ENCODE peak calls at places on chromosomes 1 and 21, in four cellular contexts. L is heart right ventricle, F is left ventricle myocardium inferior, D is HAP-1. Z is an unnamed sample. For H3K4me1, the result is how much of the 10 kb centered on the place peaks cover.

GRCh38 chr21:28608646-28609045 is 384.0 kb downstream of the LTN1 start:
- DNase-seq in L (no peak), F (no peak), D (no peak), Z (no peak)

GRCh38 chr21:10464975-10465374 is 56.4 kb upstream of the TPTE start:
- DNase-seq in L (no peak), F (no peak), D (no peak), Z (no peak)

GRCh38 chr1:232335261-232335660 is 294.7 kb downstream of the SIPA1L2 start:
- DNase-seq in L (no peak), F (no peak), D (no peak), Z (no peak)

GRCh38 chr1:161733526-161733925 is 12.2 kb downstream of the FCRLB start:
- DNase-seq in L (no peak), F (no peak), D (no peak), Z (no peak)

GRCh38 chr1:5551274-5551966 is 440.8 kb downstream of the NPHP4 start:
- DNase-seq in L (no peak), F (no peak), D (no peak), Z (no peak)

GRCh38 chr1:216815239-216815955 is 92.2 kb upstream of the ESRRG start:
- DNase-seq in L (peak), F (peak), D (no peak), Z (no peak)

GRCh38 chr1:38651669-38652068 is 207.9 kb downstream of the RRAGC start:
- DNase-seq in L (no peak), F (no peak), D (no peak), Z (no peak)

GRCh38 chr1:97925982-97926708 is 5.3 kb upstream of the DPYD start:
- DNase-seq in L (no peak), F (no peak), D (no peak), Z (no peak)

GRCh38 chr1:76080552-76081093 is 6.1 kb downstream of the ST6GALNAC3 start:
- DNase-seq in L (no peak), F (no peak), D (no peak), Z (no peak)

GRCh38 chr1:38958967-38959366 is 17.3 kb upstream of the RHBDL2 start:
- DNase-seq in L (no peak), F (no peak), D (no peak), Z (no peak)

GRCh38 chr1:168653567-168653966 is 75.4 kb downstream of the DPT start:
- DNase-seq in L (no peak), F (no peak), D (no peak), Z (no peak)

GRCh38 chr1:78833491-78833890 is 173.0 kb downstream of the ADGRL4 start:
- DNase-seq in L (no peak), F (no peak), D (no peak), Z (no peak)

GRCh38 chr1:226402615-226403521 is 5.0 kb downstream of the PARP1 start:
- DNase-seq in L (no peak), F (no peak), D (no peak), Z (no peak)
- H3K4me1 ChIP-seq in L (half or more), F (half or more), D (under half), Z (half or more)

GRCh38 chr1:206048582-206048981 is 4.4 kb upstream of the RHEX start:
- DNase-seq in L (no peak), F (no peak), D (no peak), Z (no peak)

GRCh38 chr1:206050655-206051235 is 2.2 kb upstream of the RHEX start:
- DNase-seq in L (no peak), F (no peak), D (no peak), Z (no peak)

GRCh38 chr1:206049919-206050600 is 2.9 kb upstream of the RHEX start:
- DNase-seq in L (no peak), F (no peak), D (no peak), Z (no peak)

GRCh38 chr1:206047271-206047670 is 5.7 kb upstream of the RHEX start:
- DNase-seq in L (no peak), F (no peak), D (no peak), Z (no peak)

GRCh38 chr1:206049293-206049692 is 3.7 kb upstream of the RHEX start:
- DNase-seq in L (no peak), F (no peak), D (no peak), Z (no peak)
- H3K4me1 ChIP-seq in L (under half), F (under half), D (under half), Z (under half)

DNA sequence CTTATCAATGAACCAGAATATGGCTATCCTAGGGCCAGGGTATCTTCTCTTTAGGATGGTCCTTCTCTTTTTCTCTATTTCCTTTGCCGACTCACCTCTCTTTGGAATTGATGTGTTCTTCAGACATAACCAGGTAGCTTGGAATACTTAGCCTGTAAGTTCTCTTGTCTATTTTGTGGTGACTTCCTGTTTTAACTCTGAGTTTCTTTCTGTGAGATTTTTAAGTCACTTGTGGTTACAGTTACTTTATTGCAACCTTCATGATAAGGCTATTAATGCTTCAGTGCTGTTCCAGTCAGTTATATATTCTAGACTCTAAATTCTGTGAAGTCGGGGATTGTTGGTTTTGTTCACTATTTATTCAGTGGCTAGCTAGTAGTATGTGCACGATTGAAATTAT is 46.2 kb downstream of the DISP1 start:
- DNase-seq in L (no peak), F (no peak), D (no peak), Z (no peak)
- H3K4me1 ChIP-seq in L (under half), F (under half), D (under half), Z (under half)

DNA sequence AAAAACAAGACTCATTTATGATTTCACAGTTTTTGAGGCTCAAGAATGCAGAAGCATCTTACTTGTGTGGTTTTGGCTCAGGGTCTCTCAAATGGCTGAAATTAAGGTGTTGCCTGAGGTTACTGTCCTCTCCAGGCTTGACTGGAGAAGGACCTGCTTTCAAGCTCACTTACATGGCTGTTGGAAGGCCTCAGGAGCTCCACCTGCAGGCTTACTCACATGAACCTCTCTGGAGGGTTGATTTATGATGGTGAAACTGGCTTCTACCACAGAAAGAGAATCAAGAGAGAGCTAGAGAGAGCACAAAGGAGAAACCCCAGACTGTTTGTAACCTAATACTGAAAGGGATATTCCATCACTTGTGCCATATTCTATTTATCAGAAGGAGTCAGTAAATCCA is 6.2 kb upstream of the KCNK2 start:
- DNase-seq in L (no peak), F (no peak), D (peak), Z (no peak)
- H3K4me1 ChIP-seq in L (under half), F (under half), D (under half), Z (under half)

GRCh38 chr1:51517361-51518032 is 1.6 kb downstream of the EPS15 start:
- DNase-seq in L (no peak), F (no peak), D (peak), Z (no peak)
- H3K4me1 ChIP-seq in L (half or more), F (half or more), D (under half), Z (under half)

DNA sequence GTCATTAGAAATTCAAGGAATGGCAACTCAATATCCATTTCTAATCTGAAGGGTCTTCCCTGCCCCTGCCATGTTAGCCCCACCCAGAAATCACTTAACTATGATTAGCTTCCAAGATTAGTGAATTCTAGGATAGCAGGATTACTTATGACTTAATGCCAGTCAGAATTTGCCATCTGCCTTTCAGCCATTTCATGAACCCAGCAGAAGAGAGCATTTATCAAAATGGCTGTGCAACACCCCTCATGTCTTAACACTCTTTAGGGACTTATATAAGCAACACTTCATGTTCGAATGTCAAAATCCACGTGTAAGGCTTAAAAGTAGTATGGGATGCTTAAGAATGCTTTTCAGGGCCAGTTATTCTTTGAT is 288.5 kb downstream of the NFIA start:
- DNase-seq in L (no peak), F (no peak), D (no peak), Z (no peak)
- H3K4me1 ChIP-seq in L (under half), F (under half), D (under half), Z (under half)

GRCh38 chr1:19311931-19312781 is at the start of the genes AKR7A2 and SLC66A1:
- DNase-seq in L (peak), F (peak), D (peak), Z (peak)
- H3K4me1 ChIP-seq in L (under half), F (under half), D (under half), Z (under half)

GRCh38 chr1:158026641-158027040 is 33.2 kb downstream of the KIRREL1 start:
- DNase-seq in L (no peak), F (no peak), D (no peak), Z (no peak)
- H3K4me1 ChIP-seq in L (under half), F (half or more), D (under half), Z (half or more)

GRCh38 chr1:19643602-19644419 is at the start of gene NBL1:
- DNase-seq in L (peak), F (peak), D (peak), Z (peak)
- H3K4me1 ChIP-seq in L (under half), F (half or more), D (under half), Z (under half)

Z was measured in tibial nerve.